ENCODE peak calls at places on chromosomes 3 and 15, in seven cellular contexts. One of them, this sample, is unnamed.

GRCh38 chr3:169662215-169663070 is 1.1 kb downstream of the MECOM start:
- DNase-seq in GM12878: no peak
- DNase-seq in suprapubic skin: no peak
- DNase-seq in SK-N-SH: peak; percentile 91
- DNase-seq in stomach: peak; percentile 79
- DNase-seq in sigmoid colon: no peak
- DNase-seq in transverse colon: peak; percentile 80
- DNase-seq in this sample: peak; percentile 85

GRCh38 chr15:82139823-82140268 is 94.0 kb upstream of the MEX3B start:
- DNase-seq in GM12878: no peak
- DNase-seq in suprapubic skin: no peak
- DNase-seq in SK-N-SH: peak; percentile 28
- DNase-seq in stomach: no peak
- DNase-seq in sigmoid colon: no peak
- DNase-seq in transverse colon: no peak
- DNase-seq in this sample: no peak

GRCh38 chr3:100540791-100541334 is 48.4 kb downstream of the TMEM45A start:
- DNase-seq in GM12878: no peak
- DNase-seq in suprapubic skin: no peak
- DNase-seq in SK-N-SH: no peak
- DNase-seq in stomach: no peak
- DNase-seq in sigmoid colon: no peak
- DNase-seq in transverse colon: no peak
- DNase-seq in this sample: no peak

GRCh38 chr15:52261498-52262242 is 33.9 kb downstream of the MYO5C start:
- DNase-seq in GM12878: peak; percentile 86
- DNase-seq in suprapubic skin: peak; percentile 82
- DNase-seq in SK-N-SH: peak; percentile 81
- DNase-seq in stomach: peak; percentile 65
- DNase-seq in sigmoid colon: peak; percentile 73
- DNase-seq in transverse colon: peak; percentile 61
- DNase-seq in this sample: peak; percentile 76

GRCh38 chr15:75430259-75430658 is 21.2 kb downstream of the SIN3A start:
- DNase-seq in GM12878: no peak
- DNase-seq in suprapubic skin: no peak
- DNase-seq in SK-N-SH: no peak
- DNase-seq in stomach: no peak
- DNase-seq in sigmoid colon: no peak
- DNase-seq in transverse colon: no peak
- DNase-seq in this sample: no peak

GRCh38 chr3:107928084-107928445 is 162.8 kb downstream of the CD47 start:
- DNase-seq in GM12878: no peak
- DNase-seq in suprapubic skin: no peak
- DNase-seq in SK-N-SH: peak; percentile 49
- DNase-seq in stomach: no peak
- DNase-seq in sigmoid colon: no peak
- DNase-seq in transverse colon: peak; percentile 8
- DNase-seq in this sample: no peak

GRCh38 chr15:96463376-96463775 is 132.9 kb downstream of the NR2F2 start:
- DNase-seq in GM12878: no peak
- DNase-seq in suprapubic skin: no peak
- DNase-seq in SK-N-SH: no peak
- DNase-seq in stomach: no peak
- DNase-seq in sigmoid colon: no peak
- DNase-seq in transverse colon: no peak
- DNase-seq in this sample: no peak

GRCh38 chr3:49132437-49133225 is at the start of gene LAMB2:
- DNase-seq in GM12878: no peak
- DNase-seq in suprapubic skin: peak; percentile 88
- DNase-seq in SK-N-SH: peak; percentile 86
- DNase-seq in stomach: peak; percentile 77
- DNase-seq in sigmoid colon: peak; percentile 89
- DNase-seq in transverse colon: peak; percentile 79
- DNase-seq in this sample: peak; percentile 73

GRCh38 chr15:80217327-80217900 is 34.6 kb downstream of the CTXND1 start:
- DNase-seq in GM12878: no peak
- DNase-seq in suprapubic skin: no peak
- DNase-seq in SK-N-SH: no peak
- DNase-seq in stomach: no peak
- DNase-seq in sigmoid colon: no peak
- DNase-seq in transverse colon: no peak
- DNase-seq in this sample: no peak

GRCh38 chr3:129224984-129225393 is 24.4 kb upstream of the COPG1 start:
- DNase-seq in GM12878: no peak
- DNase-seq in suprapubic skin: peak; percentile 80
- DNase-seq in SK-N-SH: peak; percentile 73
- DNase-seq in stomach: peak; percentile 81
- DNase-seq in sigmoid colon: peak; percentile 91
- DNase-seq in transverse colon: peak; percentile 83
- DNase-seq in this sample: peak; percentile 94

GRCh38 chr15:57198654-57199241 is 177.6 kb upstream of the CGNL1 start:
- DNase-seq in GM12878: no peak
- DNase-seq in suprapubic skin: no peak
- DNase-seq in SK-N-SH: peak; percentile 4
- DNase-seq in stomach: no peak
- DNase-seq in sigmoid colon: no peak
- DNase-seq in transverse colon: peak; percentile 34
- DNase-seq in this sample: peak; percentile 58

GRCh38 chr3:133277813-133278212 is 122.0 kb upstream of the BFSP2 start:
- DNase-seq in GM12878: no peak
- DNase-seq in suprapubic skin: no peak
- DNase-seq in SK-N-SH: no peak
- DNase-seq in stomach: no peak
- DNase-seq in sigmoid colon: no peak
- DNase-seq in transverse colon: no peak
- DNase-seq in this sample: no peak

GRCh38 chr15:39074341-39074740 is 506.5 kb upstream of the THBS1 start:
- DNase-seq in GM12878: no peak
- DNase-seq in suprapubic skin: no peak
- DNase-seq in SK-N-SH: no peak
- DNase-seq in stomach: no peak
- DNase-seq in sigmoid colon: no peak
- DNase-seq in transverse colon: no peak
- DNase-seq in this sample: no peak

GRCh38 chr15:59372352-59373211 is at the start of gene MYO1E:
- DNase-seq in GM12878: peak; percentile 72
- DNase-seq in suprapubic skin: peak; percentile 92
- DNase-seq in SK-N-SH: peak; percentile 93
- DNase-seq in stomach: peak; percentile 91
- DNase-seq in sigmoid colon: peak; percentile 97
- DNase-seq in transverse colon: peak; percentile 92
- DNase-seq in this sample: peak; percentile 95

GRCh38 chr3:186506191-186506739 is 37.9 kb downstream of the CRYGS start:
- DNase-seq in GM12878: no peak
- DNase-seq in suprapubic skin: no peak
- DNase-seq in SK-N-SH: no peak
- DNase-seq in stomach: no peak
- DNase-seq in sigmoid colon: no peak
- DNase-seq in transverse colon: no peak
- DNase-seq in this sample: no peak

GRCh38 chr3:142244056-142244455 is 18.7 kb upstream of the GK5 start:
- DNase-seq in GM12878: no peak
- DNase-seq in suprapubic skin: no peak
- DNase-seq in SK-N-SH: no peak
- DNase-seq in stomach: no peak
- DNase-seq in sigmoid colon: no peak
- DNase-seq in transverse colon: no peak
- DNase-seq in this sample: no peak

GRCh38 chr15:71139264-71139663 is 24.0 kb downstream of the THSD4 start:
- DNase-seq in GM12878: no peak
- DNase-seq in suprapubic skin: no peak
- DNase-seq in SK-N-SH: no peak
- DNase-seq in stomach: no peak
- DNase-seq in sigmoid colon: no peak
- DNase-seq in transverse colon: no peak
- DNase-seq in this sample: no peak

GRCh38 chr15:28107111-28107893 is 8.2 kb upstream of the OCA2 start:
- DNase-seq in GM12878: no peak
- DNase-seq in suprapubic skin: peak; percentile 55
- DNase-seq in SK-N-SH: no peak
- DNase-seq in stomach: no peak
- DNase-seq in sigmoid colon: peak; percentile 57
- DNase-seq in transverse colon: no peak
- DNase-seq in this sample: no peak

GRCh38 chr15:66715736-66716667 is 14.0 kb downstream of the SMAD6 start:
- DNase-seq in GM12878: no peak
- DNase-seq in suprapubic skin: no peak
- DNase-seq in SK-N-SH: no peak
- DNase-seq in stomach: no peak
- DNase-seq in sigmoid colon: no peak
- DNase-seq in transverse colon: no peak
- DNase-seq in this sample: no peak

GRCh38 chr15:67840747-67841634 is 1.1 kb upstream of the RNU6-1 start:
- DNase-seq in GM12878: no peak
- DNase-seq in suprapubic skin: no peak
- DNase-seq in SK-N-SH: peak; percentile 75
- DNase-seq in stomach: no peak
- DNase-seq in sigmoid colon: peak; percentile 75
- DNase-seq in transverse colon: peak; percentile 34
- DNase-seq in this sample: no peak

GRCh38 chr3:62955126-62955525 is 79.9 kb upstream of the CADPS start:
- DNase-seq in GM12878: no peak
- DNase-seq in suprapubic skin: no peak
- DNase-seq in SK-N-SH: no peak
- DNase-seq in stomach: no peak
- DNase-seq in sigmoid colon: no peak
- DNase-seq in transverse colon: no peak
- DNase-seq in this sample: no peak
- TF ChIP-seq EP300 in GM12878: no peak
- TF ChIP-seq EP300 in suprapubic skin: no peak
- TF ChIP-seq EP300 in SK-N-SH: no peak
- TF ChIP-seq EP300 in stomach: no peak
- TF ChIP-seq EP300 in sigmoid colon: no peak
- TF ChIP-seq EP300 in transverse colon: no peak
- TF ChIP-seq EP300 in this sample: no peak

GRCh38 chr3:15797600-15798303 is at the start of gene ANKRD28:
- DNase-seq in GM12878: no peak
- DNase-seq in suprapubic skin: no peak
- DNase-seq in SK-N-SH: peak; percentile 13
- DNase-seq in stomach: no peak
- DNase-seq in sigmoid colon: no peak
- DNase-seq in transverse colon: no peak
- DNase-seq in this sample: peak; percentile 28
- TF ChIP-seq POLR2AphosphoS5 in GM12878: peak; percentile 58
- TF ChIP-seq POLR2AphosphoS5 in suprapubic skin: no peak
- TF ChIP-seq POLR2AphosphoS5 in SK-N-SH: peak; percentile 96
- TF ChIP-seq POLR2AphosphoS5 in stomach: no peak
- TF ChIP-seq POLR2AphosphoS5 in sigmoid colon: peak; percentile 68
- TF ChIP-seq POLR2AphosphoS5 in transverse colon: peak; percentile 71
- TF ChIP-seq POLR2AphosphoS5 in this sample: peak; percentile 46

GRCh38 chr3:144107923-144108322 is 136.3 kb downstream of the DIPK2A start:
- DNase-seq in GM12878: no peak
- DNase-seq in suprapubic skin: no peak
- DNase-seq in SK-N-SH: no peak
- DNase-seq in stomach: no peak
- DNase-seq in sigmoid colon: no peak
- DNase-seq in transverse colon: no peak
- DNase-seq in this sample: no peak

GRCh38 chr3:144114767-144115166 is 143.1 kb downstream of the DIPK2A start:
- DNase-seq in GM12878: no peak
- DNase-seq in suprapubic skin: no peak
- DNase-seq in SK-N-SH: no peak
- DNase-seq in stomach: no peak
- DNase-seq in sigmoid colon: no peak
- DNase-seq in transverse colon: no peak
- DNase-seq in this sample: no peak

GRCh38 chr3:144109944-144110343 is 138.3 kb downstream of the DIPK2A start:
- DNase-seq in GM12878: no peak
- DNase-seq in suprapubic skin: no peak
- DNase-seq in SK-N-SH: no peak
- DNase-seq in stomach: no peak
- DNase-seq in sigmoid colon: no peak
- DNase-seq in transverse colon: no peak
- DNase-seq in this sample: no peak

GRCh38 chr3:144112036-144112435 is 140.4 kb downstream of the DIPK2A start:
- DNase-seq in GM12878: no peak
- DNase-seq in suprapubic skin: no peak
- DNase-seq in SK-N-SH: no peak
- DNase-seq in stomach: no peak
- DNase-seq in sigmoid colon: no peak
- DNase-seq in transverse colon: no peak
- DNase-seq in this sample: no peak

DNA sequence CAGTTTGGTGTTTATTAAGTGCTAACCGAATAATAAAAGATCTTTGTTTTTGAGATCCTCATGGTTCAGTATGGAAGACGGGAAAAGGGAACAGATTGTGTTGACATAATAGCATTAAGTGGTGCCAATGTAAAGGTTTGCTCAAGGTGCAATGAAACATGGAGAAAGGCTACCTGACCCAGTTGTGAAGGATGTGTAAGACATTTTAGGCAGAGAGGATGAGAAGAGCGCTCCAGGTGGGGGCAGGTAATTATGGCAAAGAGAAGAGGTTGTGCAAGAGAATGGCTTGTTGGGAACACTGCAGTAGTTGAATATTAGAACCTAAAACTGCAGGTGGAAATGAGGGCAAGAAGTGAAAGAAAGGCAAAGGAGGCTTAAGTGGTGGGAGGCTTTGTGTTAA is 140.8 kb downstream of the DIPK2A start:
- DNase-seq in GM12878: no peak
- DNase-seq in suprapubic skin: no peak
- DNase-seq in SK-N-SH: no peak
- DNase-seq in stomach: no peak
- DNase-seq in sigmoid colon: no peak
- DNase-seq in transverse colon: no peak
- DNase-seq in this sample: no peak
- H3K9me3 ChIP-seq in GM12878: no peaks in the 10 kb centered on the region
- H3K9me3 ChIP-seq in suprapubic skin: no peaks in the 10 kb centered on the region
- H3K9me3 ChIP-seq in SK-N-SH: no peaks in the 10 kb centered on the region
- H3K9me3 ChIP-seq in stomach: no peaks in the 10 kb centered on the region
- H3K9me3 ChIP-seq in sigmoid colon: no peaks in the 10 kb centered on the region
- H3K9me3 ChIP-seq in transverse colon: no peaks in the 10 kb centered on the region
- H3K9me3 ChIP-seq in this sample: no peaks in the 10 kb centered on the region

DNA sequence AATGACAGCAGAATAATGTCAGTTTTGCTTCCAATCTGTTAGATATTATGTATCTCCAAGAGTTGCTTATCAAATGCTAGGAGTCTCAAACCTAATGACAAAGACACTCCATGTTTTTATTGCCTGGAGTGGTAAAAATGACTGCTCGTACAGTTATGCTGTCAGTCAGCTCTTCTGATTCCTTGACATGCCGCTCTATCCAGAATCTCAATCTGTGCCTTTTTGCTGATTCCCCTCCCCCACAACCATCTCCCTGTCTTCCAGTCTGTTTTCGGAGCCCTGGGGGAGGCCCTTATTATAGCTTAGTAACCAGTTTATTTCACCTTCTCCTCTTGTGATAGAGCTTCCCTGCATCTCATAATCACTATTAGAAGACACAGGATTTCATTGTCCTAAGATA is 2.6 kb downstream of the MKRN2 start:
- DNase-seq in GM12878: no peak
- DNase-seq in suprapubic skin: no peak
- DNase-seq in SK-N-SH: no peak
- DNase-seq in stomach: no peak
- DNase-seq in sigmoid colon: no peak
- DNase-seq in transverse colon: no peak
- DNase-seq in this sample: no peak
- TF ChIP-seq EP300 in GM12878: no peak
- TF ChIP-seq EP300 in suprapubic skin: no peak
- TF ChIP-seq EP300 in SK-N-SH: no peak
- TF ChIP-seq EP300 in stomach: no peak
- TF ChIP-seq EP300 in sigmoid colon: no peak
- TF ChIP-seq EP300 in transverse colon: no peak
- TF ChIP-seq EP300 in this sample: no peak